ENCODE peak calls at places on chromosomes 16 and 17, in five cellular contexts. O is colonic mucosa, W is endodermal cell, X is prostate gland, Q is IMR-90. E is an unnamed sample.

GRCh38 chr17:36856921-36857381 is 80.3 kb upstream of the LHX1 start:
- DNase-seq in X (peak; percentile 39), Q (no peak), W (no peak), O (no peak), E (no peak)

GRCh38 chr17:27390540-27390939 is 65.7 kb upstream of the KSR1 start:
- DNase-seq in X (no peak), O (no peak), Q (no peak), W (peak; percentile 30), E (no peak)

GRCh38 chr16:30541502-30542329 is 7.1 kb upstream of the ZNF747 start:
- DNase-seq in O (peak; percentile 77), Q (peak; percentile 82), W (peak; percentile 82), X (no peak), E (no peak)

GRCh38 chr16:70018254-70018653 is 67.1 kb downstream of the CLEC18A start:
- DNase-seq in O (no peak), W (peak; percentile 80), Q (peak; percentile 2), X (peak; percentile 5), E (no peak)

GRCh38 chr17:45430738-45431530 is 1.7 kb downstream of the ARHGAP27 start:
- DNase-seq in O (peak; percentile 75), W (peak; percentile 89), X (peak; percentile 88), Q (no peak), E (peak; percentile 83)

GRCh38 chr17:32819035-32819434 is 57.9 kb downstream of the MYO1D start:
- DNase-seq in X (no peak), O (no peak), W (no peak), Q (no peak), E (no peak)

GRCh38 chr16:60123387-60124023 is 1389.4 kb upstream of the GOT2 start:
- DNase-seq in O (no peak), Q (no peak), W (no peak), X (no peak), E (no peak)

GRCh38 chr17:79005063-79005861 is 4.3 kb downstream of the CANT1 start:
- DNase-seq in Q (no peak), X (peak; percentile 90), W (peak; percentile 32), O (peak; percentile 92), E (peak; percentile 54)

GRCh38 chr16:74748710-74749073 is 25.9 kb downstream of the FA2H start:
- DNase-seq in Q (no peak), O (no peak), X (no peak), W (no peak), E (no peak)

GRCh38 chr17:5467416-5467815 is 1.4 kb downstream of the DHX33 start:
- DNase-seq in Q (no peak), X (no peak), O (no peak), W (no peak), E (no peak)

GRCh38 chr16:61471737-61472136 is 564.5 kb downstream of the CDH8 start:
- DNase-seq in X (no peak), Q (no peak), W (peak; percentile 60), O (no peak), E (no peak)

GRCh38 chr17:78515480-78515879 is 61.7 kb downstream of the DNAH17 start:
- DNase-seq in Q (no peak), O (no peak), X (no peak), W (peak; percentile 22), E (no peak)

GRCh38 chr17:80694085-80694991 is 149.7 kb downstream of the RPTOR start:
- DNase-seq in W (no peak), Q (no peak), X (no peak), O (no peak), E (no peak)

GRCh38 chr16:187330-187729 is 7.1 kb downstream of the HBQ1 start:
- DNase-seq in W (no peak), X (no peak), O (no peak), Q (no peak), E (no peak)

GRCh38 chr16:89581861-89582563 is 6.5 kb downstream of the CPNE7 start:
- DNase-seq in Q (peak; percentile 79), X (peak; percentile 73), W (no peak), O (peak; percentile 63), E (peak; percentile 26)

GRCh38 chr16:64990101-64990500 is 131.8 kb downstream of the CDH11 start:
- DNase-seq in O (no peak), W (no peak), X (no peak), Q (no peak), E (no peak)

GRCh38 chr16:72072514-72073342 is 9.7 kb downstream of the HPR start:
- DNase-seq in Q (no peak), W (peak; percentile 80), X (no peak), O (peak; percentile 48), E (no peak)

GRCh38 chr16:75301804-75302203 is 50.4 kb upstream of the BCAR1 start:
- DNase-seq in Q (peak; percentile 67), X (no peak), O (no peak), W (no peak), E (no peak)

GRCh38 chr17:17990282-17990681 is 17.6 kb downstream of the DRC3 start:
- DNase-seq in Q (no peak), W (peak; percentile 52), X (no peak), O (no peak), E (no peak)

GRCh38 chr16:79011282-79011681 is 589.3 kb downstream of the MAF start:
- DNase-seq in Q (no peak), O (no peak), W (no peak), X (no peak), E (no peak)

DNA sequence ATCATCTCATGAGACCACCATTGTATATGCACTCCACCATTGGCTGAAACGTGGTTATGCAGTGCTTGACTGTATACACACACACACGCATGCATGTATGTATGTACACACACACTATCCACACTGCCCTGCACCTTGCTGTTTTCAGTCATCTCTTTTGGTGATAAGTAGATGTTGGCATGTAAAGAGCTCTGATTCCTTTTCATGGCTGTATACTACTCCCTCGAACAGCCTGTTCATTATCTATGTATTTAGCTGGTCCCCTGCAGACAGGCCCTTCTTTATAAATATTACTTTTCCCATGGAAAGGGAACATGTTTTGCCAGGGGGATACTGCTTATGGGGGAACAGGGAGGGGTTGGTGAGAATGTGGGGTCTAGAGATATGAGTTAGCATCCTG is 349.4 kb downstream of the FOXL1 start:
- DNase-seq in W (no peak), Q (no peak), X (no peak), O (no peak), E (no peak)
- H3K27ac ChIP-seq in W (no peak overlapping the region), Q (no peak overlapping the region), X (no peak overlapping the region), O (no peak overlapping the region), E (no peak overlapping the region)

GRCh38 chr16:81717662-81718189 is 61.4 kb upstream of the PLCG2 start:
- DNase-seq in X (no peak), O (no peak), Q (no peak), W (no peak), E (no peak)
- H3K27me3 ChIP-seq in X (no peaks in the 10 kb centered on the region), O (no peaks in the 10 kb centered on the region), Q (peaks cover 50% of the 10 kb centered on the region), W (no peaks in the 10 kb centered on the region), E (no peaks in the 10 kb centered on the region)

GRCh38 chr16:54418903-54419302 is 132.3 kb upstream of the IRX3 start:
- DNase-seq in W (no peak), Q (no peak), O (no peak), X (no peak), E (no peak)

GRCh38 chr16:54424043-54424451 is 137.5 kb upstream of the IRX3 start:
- DNase-seq in Q (no peak), W (no peak), O (no peak), X (no peak), E (no peak)

GRCh38 chr16:54422159-54422558 is 135.6 kb upstream of the IRX3 start:
- DNase-seq in O (no peak), X (peak; percentile 77), Q (no peak), W (no peak), E (peak; percentile 43)

GRCh38 chr16:54422569-54422978 is 136.0 kb upstream of the IRX3 start:
- DNase-seq in O (no peak), X (peak; percentile 39), Q (no peak), W (no peak), E (no peak)

DNA sequence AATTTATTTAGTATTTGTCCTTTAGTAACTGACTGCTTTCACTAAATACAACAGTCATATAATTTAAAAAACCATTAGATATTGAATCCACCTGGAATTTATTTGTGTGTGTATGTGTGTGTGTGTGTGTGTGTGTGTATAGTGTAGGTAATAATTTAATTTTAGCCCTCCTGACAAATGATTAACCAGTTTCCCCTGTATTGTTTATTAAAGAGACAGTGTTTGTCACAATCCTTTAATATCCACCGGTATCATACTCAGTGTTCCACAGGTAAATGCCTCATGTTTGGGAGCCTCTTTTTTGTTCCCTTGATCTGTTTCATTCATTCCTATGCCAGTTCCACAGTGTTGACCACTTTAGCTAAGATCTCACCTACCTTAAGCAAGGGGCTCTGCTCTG is 134.6 kb upstream of the IRX3 start:
- DNase-seq in O (no peak), X (no peak), W (no peak), Q (no peak), E (no peak)
- H3K27ac ChIP-seq in O (no peak overlapping the region), X (no peak overlapping the region), W (no peak overlapping the region), Q (no peak overlapping the region), E (no peak overlapping the region)

GRCh38 chr17:40079545-40079944 is 16.8 kb downstream of the THRA start:
- DNase-seq in O (no peak), W (no peak), Q (no peak), X (no peak), E (no peak)
- H3K27me3 ChIP-seq in O (no peaks in the 10 kb centered on the region), W (no peaks in the 10 kb centered on the region), Q (no peaks in the 10 kb centered on the region), X (no peaks in the 10 kb centered on the region), E (no peaks in the 10 kb centered on the region)

GRCh38 chr17:63774982-63775290 is 966 bp downstream of the DDX42 start:
- DNase-seq in O (no peak), W (no peak), Q (peak; percentile 21), X (no peak), E (no peak)
- H3K27ac ChIP-seq in O (peak overlapping the region; percentile 99), W (peak overlapping the region; percentile 100), Q (peak overlapping the region; percentile 87), X (peak overlapping the region; percentile 94), E (no peak overlapping the region)

DNA sequence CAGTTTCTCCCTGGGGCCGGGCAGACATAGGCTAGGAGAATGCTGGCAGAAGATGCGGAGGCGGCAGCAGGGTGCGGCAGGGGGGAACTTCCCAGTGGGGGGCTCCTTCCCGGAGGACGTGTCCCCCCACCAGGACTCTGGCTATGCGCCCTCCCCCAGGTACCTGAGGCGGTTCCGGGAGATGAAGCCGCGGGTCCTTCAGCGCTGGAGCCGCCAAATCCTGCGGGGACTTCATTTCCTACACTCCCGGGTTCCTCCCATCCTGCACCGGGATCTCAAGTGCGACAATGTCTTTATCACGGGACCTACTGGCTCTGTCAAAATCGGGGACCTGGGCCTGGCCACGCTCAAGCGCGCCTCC is 3.3 kb downstream of the WNK4 start:
- DNase-seq in W (peak; percentile 54), O (no peak), X (no peak), Q (no peak), E (no peak)
- H3K27me3 ChIP-seq in W (peaks cover 38% of the 10 kb centered on the region), O (peaks cover 6% of the 10 kb centered on the region), X (no peaks in the 10 kb centered on the region), Q (no peaks in the 10 kb centered on the region), E (peaks cover 17% of the 10 kb centered on the region)

DNA sequence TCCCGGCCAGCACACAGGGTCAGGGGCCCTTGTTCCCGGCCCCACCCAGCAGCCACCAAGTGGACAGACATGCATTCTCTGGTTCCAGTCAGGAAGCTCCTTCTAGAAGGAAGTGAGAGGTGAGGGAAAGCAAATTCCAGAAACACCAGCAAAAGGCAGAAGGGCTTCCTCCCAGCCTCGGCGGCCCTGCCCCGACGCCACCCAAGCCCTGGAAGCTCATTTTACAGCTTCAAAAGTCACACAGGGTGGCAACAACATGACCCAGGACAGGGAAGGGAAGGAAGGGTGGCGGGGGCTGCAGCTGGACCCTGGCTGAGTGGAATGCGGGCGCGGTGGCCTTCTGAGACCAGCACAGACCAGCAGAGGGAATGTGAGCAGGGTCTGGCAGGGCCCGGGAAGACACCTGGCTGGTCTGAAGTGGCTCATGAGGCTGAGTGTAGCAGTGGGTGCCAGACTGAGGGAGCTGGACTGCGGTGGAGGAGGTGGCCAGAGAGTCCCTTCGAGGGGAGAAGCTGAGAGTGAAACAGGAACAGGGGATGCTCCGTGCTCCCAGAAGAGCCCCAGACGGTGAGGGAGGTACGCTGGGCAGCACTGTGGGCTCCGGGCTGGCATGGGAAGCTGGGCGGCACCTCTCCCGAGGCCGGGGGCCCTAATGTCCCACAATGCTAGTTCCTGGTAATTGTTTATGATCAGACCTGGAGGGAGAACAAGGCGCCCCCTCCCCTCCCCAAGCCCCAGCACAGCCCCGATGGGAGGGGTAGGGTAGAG is 1.9 kb upstream of the UNC13D start:
- DNase-seq in X (no peak), O (peak; percentile 71), Q (no peak), W (no peak), E (no peak)
- H3K27ac ChIP-seq in X (peak overlapping the region; percentile 86), O (peak overlapping the region; percentile 72), Q (no peak overlapping the region), W (peak overlapping the region; percentile 32), E (peak overlapping the region; percentile 94)